ENCODE peak calls at places on chromosome 20, in nine cellular contexts. K, D, S, P, X, A, H, F and G are unnamed samples.

GRCh38 chr20:57710841-57711240 is 1.0 kb upstream of the PMEPA1 start:
- DNase-seq in K (no peak), D (no peak), S (no peak), P (no peak), X (no peak), A (no peak), H (no peak), F (no peak), G (no peak)

GRCh38 chr20:32982617-32983458 is 21.4 kb downstream of the SUN5 start:
- DNase-seq in K (no peak), D (no peak), S (no peak), P (no peak), X (peak; percentile 89), A (no peak), H (no peak), F (no peak), G (no peak)

GRCh38 chr20:46272389-46273047 is 35.8 kb downstream of the CDH22 start:
- DNase-seq in K (no peak), D (no peak), S (no peak), P (no peak), X (no peak), A (no peak), H (no peak), F (no peak), G (no peak)

GRCh38 chr20:1902188-1902587 is 7.0 kb downstream of the SIRPA start:
- DNase-seq in K (no peak), D (no peak), S (no peak), P (no peak), X (no peak), A (no peak), H (no peak), F (no peak), G (no peak)

GRCh38 chr20:51562334-51563140 is 20.0 kb upstream of the NFATC2 start:
- DNase-seq in K (no peak), D (peak; percentile 95), S (no peak), P (peak; percentile 83), X (peak; percentile 81), A (peak; percentile 42), H (peak; percentile 57), F (peak; percentile 53), G (no peak)

GRCh38 chr20:35806075-35806474 is 34.3 kb downstream of the PHF20 start:
- DNase-seq in K (no peak), D (no peak), S (no peak), P (no peak), X (no peak), A (no peak), H (no peak), F (no peak), G (no peak)

GRCh38 chr20:58408603-58409246 is 19.7 kb downstream of the VAPB start:
- DNase-seq in K (no peak), D (no peak), S (no peak), P (no peak), X (no peak), A (peak; percentile 6), H (no peak), F (no peak), G (no peak)

GRCh38 chr20:18504479-18505060 is 3.2 kb upstream of the SEC23B start:
- DNase-seq in K (no peak), D (peak; percentile 37), S (no peak), P (peak; percentile 24), X (no peak), A (no peak), H (no peak), F (no peak), G (no peak)

GRCh38 chr20:46894971-46895905 is 595 bp downstream of the EYA2 start:
- DNase-seq in K (no peak), D (peak; percentile 22), S (no peak), P (peak; percentile 67), X (peak; percentile 64), A (peak; percentile 17), H (peak; percentile 15), F (no peak), G (no peak)

GRCh38 chr20:54173653-54174451 is at the start of gene CYP24A1:
- DNase-seq in K (no peak), D (no peak), S (no peak), P (peak; percentile 57), X (no peak), A (no peak), H (no peak), F (no peak), G (no peak)

GRCh38 chr20:36493801-36494114 is 47.6 kb upstream of the MYL9 start:
- DNase-seq in K (no peak), D (peak; percentile 86), S (no peak), P (no peak), X (no peak), A (no peak), H (no peak), F (no peak), G (no peak)

GRCh38 chr20:38353298-38353697 is 7.0 kb downstream of the LBP start:
- DNase-seq in K (no peak), D (no peak), S (peak; percentile 14), P (peak; percentile 52), X (no peak), A (no peak), H (no peak), F (no peak), G (no peak)